ENCODE peak calls at places on chromosomes 12 and 14, in eight cellular contexts. One of them, this sample, is unnamed.
A peak's percentile ranks its signal among the peaks of the same experiment; 100 is the strongest.

GRCh38 chr14:39267592-39268112 is 33.9 kb downstream of the MIA2 start:
- DNase-seq in CD4-positive, CD25-positive, alpha-beta regulatory T cell: peak; percentile 44
- DNase-seq in tibial nerve: no peak
- DNase-seq in breast epithelium: no peak
- DNase-seq in Peyer's patch: no peak
- DNase-seq in AG04450: no peak
- DNase-seq in CD4-positive, alpha-beta T cell: no peak
- DNase-seq in CD8-positive, alpha-beta memory T cell: no peak
- DNase-seq in this sample: no peak

GRCh38 chr12:44654641-44655625 is 221.2 kb downstream of the NELL2 start:
- DNase-seq in CD8-positive, alpha-beta memory T cell: no peak
- DNase-seq in breast epithelium: no peak
- DNase-seq in AG04450: no peak
- DNase-seq in CD4-positive, CD25-positive, alpha-beta regulatory T cell: no peak
- DNase-seq in Peyer's patch: no peak
- DNase-seq in CD4-positive, alpha-beta T cell: no peak
- DNase-seq in tibial nerve: no peak
- DNase-seq in this sample: no peak

GRCh38 chr14:104746951-104747481 is 5.9 kb upstream of the SIVA1 start:
- DNase-seq in AG04450: no peak
- DNase-seq in breast epithelium: no peak
- DNase-seq in CD4-positive, alpha-beta T cell: no peak
- DNase-seq in CD8-positive, alpha-beta memory T cell: no peak
- DNase-seq in tibial nerve: no peak
- DNase-seq in Peyer's patch: no peak
- DNase-seq in CD4-positive, CD25-positive, alpha-beta regulatory T cell: no peak
- DNase-seq in this sample: no peak

GRCh38 chr12:71469235-71469873 is 29.8 kb downstream of the LGR5 start:
- DNase-seq in tibial nerve: no peak
- DNase-seq in CD4-positive, alpha-beta T cell: no peak
- DNase-seq in breast epithelium: no peak
- DNase-seq in Peyer's patch: no peak
- DNase-seq in CD8-positive, alpha-beta memory T cell: no peak
- DNase-seq in AG04450: peak; percentile 26
- DNase-seq in CD4-positive, CD25-positive, alpha-beta regulatory T cell: no peak
- DNase-seq in this sample: no peak

GRCh38 chr12:53381739-53382630 is 2.0 kb downstream of the SP1 start:
- DNase-seq in CD8-positive, alpha-beta memory T cell: peak; percentile 40
- DNase-seq in AG04450: no peak
- DNase-seq in Peyer's patch: peak; percentile 44
- DNase-seq in CD4-positive, alpha-beta T cell: no peak
- DNase-seq in tibial nerve: peak; percentile 45
- DNase-seq in breast epithelium: peak; percentile 34
- DNase-seq in CD4-positive, CD25-positive, alpha-beta regulatory T cell: peak; percentile 50
- DNase-seq in this sample: no peak

GRCh38 chr12:102029148-102029547 is 32.6 kb downstream of the WASHC3 start:
- DNase-seq in CD4-positive, CD25-positive, alpha-beta regulatory T cell: no peak
- DNase-seq in breast epithelium: no peak
- DNase-seq in tibial nerve: no peak
- DNase-seq in Peyer's patch: no peak
- DNase-seq in CD8-positive, alpha-beta memory T cell: no peak
- DNase-seq in AG04450: no peak
- DNase-seq in CD4-positive, alpha-beta T cell: no peak
- DNase-seq in this sample: no peak

GRCh38 chr12:2170376-2170775 is 117.6 kb downstream of the CACNA1C start:
- DNase-seq in breast epithelium: no peak
- DNase-seq in Peyer's patch: no peak
- DNase-seq in AG04450: no peak
- DNase-seq in CD8-positive, alpha-beta memory T cell: no peak
- DNase-seq in CD4-positive, alpha-beta T cell: no peak
- DNase-seq in tibial nerve: no peak
- DNase-seq in CD4-positive, CD25-positive, alpha-beta regulatory T cell: no peak
- DNase-seq in this sample: no peak

GRCh38 chr14:49975799-49976198 is 82.9 kb downstream of the ARF6 start:
- DNase-seq in CD4-positive, alpha-beta T cell: no peak
- DNase-seq in tibial nerve: no peak
- DNase-seq in CD4-positive, CD25-positive, alpha-beta regulatory T cell: no peak
- DNase-seq in breast epithelium: no peak
- DNase-seq in CD8-positive, alpha-beta memory T cell: no peak
- DNase-seq in Peyer's patch: no peak
- DNase-seq in AG04450: no peak
- DNase-seq in this sample: no peak

GRCh38 chr14:20801726-20802125 is 918 bp downstream of the RNASE1 start:
- DNase-seq in CD4-positive, CD25-positive, alpha-beta regulatory T cell: no peak
- DNase-seq in AG04450: no peak
- DNase-seq in Peyer's patch: no peak
- DNase-seq in breast epithelium: peak; percentile 31
- DNase-seq in tibial nerve: no peak
- DNase-seq in CD8-positive, alpha-beta memory T cell: no peak
- DNase-seq in CD4-positive, alpha-beta T cell: no peak
- DNase-seq in this sample: peak; percentile 62

DNA sequence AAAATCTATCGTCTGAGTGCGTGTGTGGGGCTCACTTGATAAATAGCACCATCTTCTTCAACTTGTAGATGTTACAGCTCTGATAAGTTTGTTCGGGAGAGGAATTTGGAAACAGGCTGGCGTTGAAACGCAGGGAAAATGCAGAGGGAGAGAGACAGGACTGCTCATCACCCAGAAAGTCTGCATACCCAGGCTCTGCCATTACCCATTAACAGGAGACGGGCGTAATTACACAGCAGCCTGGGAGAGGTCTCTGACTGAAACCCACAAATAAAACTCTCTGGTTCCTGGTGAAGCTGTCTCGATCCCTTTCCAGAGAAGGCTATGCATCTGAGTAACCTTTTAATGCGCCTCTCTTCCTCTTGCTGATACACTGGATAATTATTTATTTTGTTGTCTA is 547.3 kb downstream of the BCL11B start:
- DNase-seq in CD4-positive, CD25-positive, alpha-beta regulatory T cell: no peak
- DNase-seq in breast epithelium: no peak
- DNase-seq in tibial nerve: no peak
- DNase-seq in CD4-positive, alpha-beta T cell: no peak
- DNase-seq in CD8-positive, alpha-beta memory T cell: no peak
- DNase-seq in AG04450: no peak
- DNase-seq in Peyer's patch: no peak
- DNase-seq in this sample: no peak
- H3K27ac ChIP-seq in CD4-positive, CD25-positive, alpha-beta regulatory T cell: no peak overlapping the region
- H3K27ac ChIP-seq in breast epithelium: no peak overlapping the region
- H3K27ac ChIP-seq in tibial nerve: no peak overlapping the region
- H3K27ac ChIP-seq in CD4-positive, alpha-beta T cell: no peak overlapping the region
- H3K27ac ChIP-seq in CD8-positive, alpha-beta memory T cell: no peak overlapping the region
- H3K27ac ChIP-seq in AG04450: no peak overlapping the region
- H3K27ac ChIP-seq in Peyer's patch: no peak overlapping the region
- H3K27ac ChIP-seq in this sample: no peak overlapping the region

GRCh38 chr12:43107401-43107800 is 444.6 kb downstream of the ADAMTS20 start:
- DNase-seq in AG04450: no peak
- DNase-seq in tibial nerve: no peak
- DNase-seq in CD8-positive, alpha-beta memory T cell: no peak
- DNase-seq in CD4-positive, alpha-beta T cell: no peak
- DNase-seq in Peyer's patch: no peak
- DNase-seq in CD4-positive, CD25-positive, alpha-beta regulatory T cell: no peak
- DNase-seq in breast epithelium: no peak
- DNase-seq in this sample: no peak
- H3K27ac ChIP-seq in AG04450: no peak overlapping the region
- H3K27ac ChIP-seq in tibial nerve: no peak overlapping the region
- H3K27ac ChIP-seq in CD8-positive, alpha-beta memory T cell: no peak overlapping the region
- H3K27ac ChIP-seq in CD4-positive, alpha-beta T cell: no peak overlapping the region
- H3K27ac ChIP-seq in Peyer's patch: no peak overlapping the region
- H3K27ac ChIP-seq in CD4-positive, CD25-positive, alpha-beta regulatory T cell: no peak overlapping the region
- H3K27ac ChIP-seq in breast epithelium: no peak overlapping the region
- H3K27ac ChIP-seq in this sample: no peak overlapping the region

GRCh38 chr12:88127099-88127498 is 14.8 kb downstream of the CEP290 start:
- DNase-seq in AG04450: no peak
- DNase-seq in CD8-positive, alpha-beta memory T cell: no peak
- DNase-seq in Peyer's patch: no peak
- DNase-seq in breast epithelium: no peak
- DNase-seq in CD4-positive, CD25-positive, alpha-beta regulatory T cell: no peak
- DNase-seq in tibial nerve: no peak
- DNase-seq in CD4-positive, alpha-beta T cell: no peak
- DNase-seq in this sample: no peak
- H3K27ac ChIP-seq in AG04450: no peak overlapping the region
- H3K27ac ChIP-seq in CD8-positive, alpha-beta memory T cell: no peak overlapping the region
- H3K27ac ChIP-seq in Peyer's patch: no peak overlapping the region
- H3K27ac ChIP-seq in breast epithelium: no peak overlapping the region
- H3K27ac ChIP-seq in CD4-positive, CD25-positive, alpha-beta regulatory T cell: no peak overlapping the region
- H3K27ac ChIP-seq in tibial nerve: no peak overlapping the region
- H3K27ac ChIP-seq in CD4-positive, alpha-beta T cell: no peak overlapping the region
- H3K27ac ChIP-seq in this sample: no peak overlapping the region

GRCh38 chr12:30695327-30696102 is at the start of gene IPO8:
- DNase-seq in AG04450: peak; percentile 73
- DNase-seq in Peyer's patch: peak; percentile 91
- DNase-seq in CD8-positive, alpha-beta memory T cell: peak; percentile 83
- DNase-seq in tibial nerve: peak; percentile 81
- DNase-seq in breast epithelium: peak; percentile 85
- DNase-seq in CD4-positive, alpha-beta T cell: peak; percentile 84
- DNase-seq in CD4-positive, CD25-positive, alpha-beta regulatory T cell: peak; percentile 78
- DNase-seq in this sample: peak; percentile 90

GRCh38 chr12:30696486-30696885 is 817 bp upstream of the IPO8 start:
- DNase-seq in CD4-positive, alpha-beta T cell: no peak
- DNase-seq in CD8-positive, alpha-beta memory T cell: no peak
- DNase-seq in CD4-positive, CD25-positive, alpha-beta regulatory T cell: no peak
- DNase-seq in Peyer's patch: no peak
- DNase-seq in AG04450: no peak
- DNase-seq in tibial nerve: no peak
- DNase-seq in breast epithelium: no peak
- DNase-seq in this sample: no peak

GRCh38 chr12:30696943-30697342 is 1.3 kb upstream of the IPO8 start:
- DNase-seq in breast epithelium: no peak
- DNase-seq in CD4-positive, alpha-beta T cell: no peak
- DNase-seq in CD4-positive, CD25-positive, alpha-beta regulatory T cell: no peak
- DNase-seq in AG04450: no peak
- DNase-seq in CD8-positive, alpha-beta memory T cell: no peak
- DNase-seq in Peyer's patch: no peak
- DNase-seq in tibial nerve: no peak
- DNase-seq in this sample: no peak

GRCh38 chr12:30694971-30695326 is 720 bp downstream of the IPO8 start:
- DNase-seq in breast epithelium: no peak
- DNase-seq in tibial nerve: no peak
- DNase-seq in Peyer's patch: peak; percentile 23
- DNase-seq in CD4-positive, alpha-beta T cell: no peak
- DNase-seq in AG04450: no peak
- DNase-seq in CD4-positive, CD25-positive, alpha-beta regulatory T cell: no peak
- DNase-seq in CD8-positive, alpha-beta memory T cell: no peak
- DNase-seq in this sample: peak; percentile 41

DNA sequence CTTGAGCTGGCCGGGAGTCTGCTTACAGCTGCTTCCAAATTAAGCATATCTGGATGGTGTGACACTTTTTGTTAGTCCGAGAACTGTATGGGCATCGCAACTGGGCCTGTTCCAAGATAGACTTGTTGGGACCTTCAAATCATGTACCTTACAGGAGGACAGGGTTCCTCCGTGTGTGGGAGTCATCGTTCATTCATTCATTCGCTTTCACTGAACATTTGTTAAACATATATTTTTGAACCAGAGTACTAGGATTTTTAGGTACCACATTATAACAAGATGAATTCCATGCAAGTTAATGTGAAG is 387 bp upstream of the IPO8 start:
- DNase-seq in Peyer's patch: no peak
- DNase-seq in breast epithelium: no peak
- DNase-seq in AG04450: no peak
- DNase-seq in CD4-positive, CD25-positive, alpha-beta regulatory T cell: no peak
- DNase-seq in CD8-positive, alpha-beta memory T cell: no peak
- DNase-seq in tibial nerve: no peak
- DNase-seq in CD4-positive, alpha-beta T cell: no peak
- DNase-seq in this sample: no peak
- H3K27ac ChIP-seq in Peyer's patch: peak overlapping the region; percentile 87
- H3K27ac ChIP-seq in breast epithelium: peak overlapping the region; percentile 88
- H3K27ac ChIP-seq in AG04450: no peak overlapping the region
- H3K27ac ChIP-seq in CD4-positive, CD25-positive, alpha-beta regulatory T cell: peak overlapping the region; percentile 71
- H3K27ac ChIP-seq in CD8-positive, alpha-beta memory T cell: peak overlapping the region; percentile 86
- H3K27ac ChIP-seq in tibial nerve: peak overlapping the region; percentile 92
- H3K27ac ChIP-seq in CD4-positive, alpha-beta T cell: peak overlapping the region; percentile 61
- H3K27ac ChIP-seq in this sample: peak overlapping the region; percentile 64

GRCh38 chr14:103390605-103391004 is 5.4 kb downstream of the MARK3 start:
- DNase-seq in Peyer's patch: no peak
- DNase-seq in tibial nerve: no peak
- DNase-seq in CD4-positive, alpha-beta T cell: no peak
- DNase-seq in CD4-positive, CD25-positive, alpha-beta regulatory T cell: no peak
- DNase-seq in AG04450: no peak
- DNase-seq in CD8-positive, alpha-beta memory T cell: no peak
- DNase-seq in breast epithelium: no peak
- DNase-seq in this sample: no peak

GRCh38 chr14:103393078-103393477 is 7.9 kb downstream of the MARK3 start:
- DNase-seq in CD8-positive, alpha-beta memory T cell: no peak
- DNase-seq in Peyer's patch: no peak
- DNase-seq in CD4-positive, CD25-positive, alpha-beta regulatory T cell: no peak
- DNase-seq in CD4-positive, alpha-beta T cell: no peak
- DNase-seq in breast epithelium: no peak
- DNase-seq in AG04450: no peak
- DNase-seq in tibial nerve: no peak
- DNase-seq in this sample: no peak

GRCh38 chr14:103392572-103392971 is 7.4 kb downstream of the MARK3 start:
- DNase-seq in Peyer's patch: no peak
- DNase-seq in AG04450: no peak
- DNase-seq in breast epithelium: no peak
- DNase-seq in CD4-positive, alpha-beta T cell: no peak
- DNase-seq in tibial nerve: no peak
- DNase-seq in CD4-positive, CD25-positive, alpha-beta regulatory T cell: no peak
- DNase-seq in CD8-positive, alpha-beta memory T cell: no peak
- DNase-seq in this sample: no peak

GRCh38 chr14:103391048-103391447 is 5.8 kb downstream of the MARK3 start:
- DNase-seq in CD4-positive, alpha-beta T cell: peak; percentile 40
- DNase-seq in tibial nerve: no peak
- DNase-seq in CD8-positive, alpha-beta memory T cell: peak; percentile 36
- DNase-seq in Peyer's patch: peak; percentile 52
- DNase-seq in AG04450: peak; percentile 49
- DNase-seq in CD4-positive, CD25-positive, alpha-beta regulatory T cell: peak; percentile 61
- DNase-seq in breast epithelium: no peak
- DNase-seq in this sample: no peak

DNA sequence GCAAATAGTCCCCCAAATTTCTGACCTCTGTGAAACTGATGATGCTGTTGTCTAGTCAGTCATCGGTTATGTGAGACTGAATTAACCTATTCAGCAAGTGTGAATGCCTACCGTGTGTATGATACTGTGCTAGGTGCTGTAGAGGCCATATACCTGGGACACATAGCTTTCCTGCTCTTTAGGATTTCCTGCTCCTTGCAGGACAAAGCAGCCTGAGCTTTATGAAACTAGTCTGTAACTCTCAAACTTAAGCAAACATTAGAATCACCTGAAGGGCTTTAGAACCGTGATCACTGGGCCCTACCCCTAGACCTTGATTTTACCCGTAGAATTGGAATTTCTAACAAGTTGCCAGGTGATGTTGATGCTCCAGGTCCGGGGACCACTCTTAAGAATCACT is 6.9 kb downstream of the MARK3 start:
- DNase-seq in AG04450: no peak
- DNase-seq in CD4-positive, CD25-positive, alpha-beta regulatory T cell: no peak
- DNase-seq in CD8-positive, alpha-beta memory T cell: no peak
- DNase-seq in breast epithelium: no peak
- DNase-seq in Peyer's patch: no peak
- DNase-seq in tibial nerve: no peak
- DNase-seq in CD4-positive, alpha-beta T cell: no peak
- DNase-seq in this sample: no peak
- H3K27ac ChIP-seq in AG04450: peak overlapping the region; percentile 25
- H3K27ac ChIP-seq in CD4-positive, CD25-positive, alpha-beta regulatory T cell: no peak overlapping the region
- H3K27ac ChIP-seq in CD8-positive, alpha-beta memory T cell: no peak overlapping the region
- H3K27ac ChIP-seq in breast epithelium: no peak overlapping the region
- H3K27ac ChIP-seq in Peyer's patch: no peak overlapping the region
- H3K27ac ChIP-seq in tibial nerve: no peak overlapping the region
- H3K27ac ChIP-seq in CD4-positive, alpha-beta T cell: no peak overlapping the region
- H3K27ac ChIP-seq in this sample: no peak overlapping the region

GRCh38 chr12:42760550-42760949 is 171.0 kb upstream of the PRICKLE1 start:
- DNase-seq in CD4-positive, CD25-positive, alpha-beta regulatory T cell: no peak
- DNase-seq in CD8-positive, alpha-beta memory T cell: no peak
- DNase-seq in tibial nerve: no peak
- DNase-seq in breast epithelium: no peak
- DNase-seq in AG04450: no peak
- DNase-seq in Peyer's patch: no peak
- DNase-seq in CD4-positive, alpha-beta T cell: no peak
- DNase-seq in this sample: no peak
- H3K27ac ChIP-seq in CD4-positive, CD25-positive, alpha-beta regulatory T cell: no peak overlapping the region
- H3K27ac ChIP-seq in CD8-positive, alpha-beta memory T cell: no peak overlapping the region
- H3K27ac ChIP-seq in tibial nerve: no peak overlapping the region
- H3K27ac ChIP-seq in breast epithelium: no peak overlapping the region
- H3K27ac ChIP-seq in AG04450: no peak overlapping the region
- H3K27ac ChIP-seq in Peyer's patch: no peak overlapping the region
- H3K27ac ChIP-seq in CD4-positive, alpha-beta T cell: no peak overlapping the region
- H3K27ac ChIP-seq in this sample: no peak overlapping the region

This sample was measured in substantia nigra.